ENCODE peak calls at places on chromosomes 11 and 22, in ten cellular contexts. V is A549, W is stomach, N is cardiac muscle cell, D is HCT116, Y is brain microvascular endothelial cell, E is lower lobe of right lung, A is Peyer's patch, R is upper lobe of right lung, B is astrocyte. C is an unnamed sample.

GRCh38 chr22:42202669-42203068 is 67.8 kb downstream of the TCF20 start:
- DNase-seq in E (no peak), Y (peak), N (peak), R (no peak), A (no peak), D (no peak), V (no peak), W (no peak), B (peak), C (no peak)

GRCh38 chr11:93326681-93327080 is 3.9 kb upstream of the DEUP1 start:
- DNase-seq in V (no peak), A (no peak), R (no peak), W (no peak), B (no peak), N (no peak), Y (no peak), D (no peak), E (no peak), C (no peak)

GRCh38 chr11:22558638-22559037 is 67.0 kb downstream of the FANCF start:
- DNase-seq in A (no peak), E (no peak), R (no peak), W (no peak), Y (peak), D (no peak), B (peak), V (no peak), N (peak), C (no peak)

GRCh38 chr11:40130427-40130826 is 1329.0 kb downstream of the LRRC4C start:
- DNase-seq in R (no peak), W (no peak), A (no peak), V (no peak), N (no peak), Y (no peak), D (no peak), E (no peak), B (no peak), C (no peak)

GRCh38 chr22:39943366-39943765 is 16.8 kb upstream of the TMA7B start:
- DNase-seq in E (no peak), A (no peak), V (no peak), R (no peak), W (no peak), D (no peak), B (no peak), N (no peak), Y (no peak), C (no peak)

GRCh38 chr22:46774456-46775363 is 12.3 kb downstream of the TBC1D22A start:
- DNase-seq in W (no peak), R (no peak), V (no peak), N (no peak), B (no peak), A (peak), D (no peak), E (no peak), Y (no peak), C (no peak)

GRCh38 chr22:22720201-22720723 is 75.8 kb downstream of the GGTLC2 start:
- DNase-seq in E (no peak), R (no peak), W (no peak), B (no peak), Y (peak), A (peak), D (peak), V (peak), N (peak), C (peak)

GRCh38 chr11:129846508-129847335 is 31.1 kb downstream of the TMEM45B start:
- DNase-seq in W (no peak), D (no peak), A (no peak), N (peak), V (peak), E (no peak), Y (peak), R (no peak), B (peak), C (no peak)

GRCh38 chr22:50270302-50271010 is at the start of gene MAPK11:
- DNase-seq in A (peak), Y (peak), R (peak), B (peak), V (peak), N (peak), D (no peak), W (peak), E (peak), C (no peak)

GRCh38 chr11:132373405-132374141 is 1003.2 kb downstream of the NTM start:
- DNase-seq in R (no peak), W (no peak), A (no peak), N (no peak), B (no peak), V (no peak), D (no peak), E (no peak), Y (no peak), C (no peak)

GRCh38 chr11:120188371-120188770 is 22.5 kb upstream of the OAF start:
- DNase-seq in V (no peak), W (no peak), Y (no peak), A (no peak), B (no peak), E (no peak), D (no peak), R (peak), N (no peak), C (no peak)

GRCh38 chr22:49551897-49552659 is 275.6 kb downstream of the BRD1 start:
- DNase-seq in R (peak), Y (no peak), E (no peak), V (no peak), W (no peak), N (no peak), B (no peak), A (no peak), D (no peak), C (no peak)

GRCh38 chr11:45754261-45754709 is 50.7 kb upstream of the SLC35C1 start:
- DNase-seq in Y (peak), V (no peak), A (no peak), N (peak), D (no peak), W (no peak), E (peak), R (peak), B (peak), C (no peak)

GRCh38 chr11:48210052-48210451 is 6.6 kb upstream of the OR4B1 start:
- DNase-seq in W (no peak), B (no peak), N (peak), Y (peak), A (no peak), V (peak), R (no peak), D (no peak), E (no peak), C (no peak)

GRCh38 chr22:42388130-42388797 is 43.9 kb downstream of the NFAM1 start:
- DNase-seq in W (no peak), N (peak), A (no peak), B (peak), E (no peak), D (no peak), R (no peak), V (no peak), Y (no peak), C (no peak)

GRCh38 chr11:17075506-17075905 is 2.0 kb downstream of the RPS13 start:
- DNase-seq in D (no peak), B (no peak), V (no peak), W (no peak), N (no peak), Y (no peak), E (no peak), A (no peak), R (no peak), C (no peak)

GRCh38 chr11:102799656-102800339 is 1.8 kb upstream of the MMP1 start:
- DNase-seq in N (peak), D (no peak), A (no peak), B (no peak), V (no peak), Y (peak), W (no peak), E (no peak), R (no peak), C (no peak)

GRCh38 chr22:33400891-33401290 is 342.7 kb upstream of the SYN3 start:
- DNase-seq in W (no peak), E (no peak), A (no peak), R (no peak), B (no peak), D (no peak), N (no peak), Y (no peak), V (no peak), C (no peak)

GRCh38 chr22:31567702-31568101 is 71.4 kb downstream of the SFI1 start:
- DNase-seq in Y (no peak), R (no peak), V (no peak), A (no peak), B (no peak), E (no peak), W (no peak), N (no peak), D (no peak), C (no peak)

GRCh38 chr11:131240421-131240820 is 130.0 kb upstream of the NTM start:
- DNase-seq in E (no peak), W (no peak), V (no peak), R (no peak), Y (no peak), D (no peak), N (no peak), B (peak), A (no peak), C (no peak)

GRCh38 chr22:45599836-45600577 is 71.6 kb upstream of the ATXN10 start:
- DNase-seq in Y (no peak), A (no peak), B (no peak), E (peak), R (peak), N (no peak), D (no peak), V (no peak), W (no peak), C (no peak)

GRCh38 chr22:22812031-22812905 is 75.3 kb upstream of the IGLL5 start:
- DNase-seq in W (no peak), Y (no peak), B (no peak), N (no peak), E (no peak), R (no peak), V (no peak), D (no peak), A (no peak), C (no peak)

GRCh38 chr22:33971561-33971961 is 51.3 kb upstream of the LARGE1 start:
- DNase-seq in D (no peak), N (peak), R (no peak), A (no peak), B (no peak), E (no peak), V (no peak), W (no peak), Y (no peak), C (no peak)

GRCh38 chr11:30326911-30327310 is 4.0 kb downstream of the ARL14EP start:
- DNase-seq in D (no peak), W (no peak), E (no peak), V (no peak), A (no peak), R (no peak), B (no peak), Y (no peak), N (no peak), C (no peak)

GRCh38 chr11:15985127-15985862 is 371.1 kb downstream of the SOX6 start:
- DNase-seq in B (peak), Y (no peak), N (peak), W (no peak), E (no peak), D (no peak), V (no peak), A (no peak), R (no peak), C (no peak)

GRCh38 chr11:108614086-108614485 is 20.5 kb upstream of the EXPH5 start:
- DNase-seq in D (no peak), E (no peak), B (no peak), N (no peak), A (no peak), Y (no peak), V (no peak), W (no peak), R (no peak), C (no peak)

GRCh38 chr11:125502198-125502597 is 6.1 kb upstream of the FEZ1 start:
- DNase-seq in V (no peak), R (no peak), B (no peak), N (no peak), Y (no peak), D (no peak), A (no peak), E (no peak), W (no peak), C (no peak)

GRCh38 chr11:64559351-64560138 is 31.5 kb upstream of the SLC22A12 start:
- DNase-seq in R (peak), V (no peak), N (no peak), B (no peak), E (no peak), Y (no peak), D (no peak), W (no peak), A (no peak), C (no peak)

GRCh38 chr22:37953062-37953436 is 352 bp downstream of the C22orf23 start:
- DNase-seq in E (no peak), A (no peak), N (no peak), W (no peak), Y (no peak), B (no peak), R (no peak), D (no peak), V (no peak), C (no peak)

GRCh38 chr11:112963368-112963955 is 2.2 kb downstream of the NCAM1 start:
- DNase-seq in V (no peak), A (no peak), R (peak), B (no peak), N (no peak), D (no peak), Y (no peak), E (no peak), W (no peak), C (no peak)

GRCh38 chr11:120717042-120717441 is 205.5 kb downstream of the GRIK4 start:
- DNase-seq in D (no peak), E (no peak), B (no peak), N (no peak), Y (no peak), A (no peak), V (no peak), W (no peak), R (no peak), C (no peak)

GRCh38 chr11:17743026-17743807 is 8.6 kb downstream of the KCNC1 start:
- DNase-seq in R (peak), E (no peak), N (no peak), D (no peak), B (no peak), A (no peak), W (no peak), Y (no peak), V (no peak), C (no peak)

GRCh38 chr22:37848587-37849088 is 581 bp upstream of the EIF3L start:
- DNase-seq in B (no peak), D (peak), R (no peak), W (no peak), V (peak), N (peak), A (no peak), E (no peak), Y (no peak), C (no peak)

GRCh38 chr11:43278302-43278956 is 33.4 kb upstream of the API5 start:
- DNase-seq in E (no peak), Y (peak), W (no peak), R (no peak), A (no peak), B (no peak), V (peak), D (peak), N (peak), C (no peak)

GRCh38 chr11:17443926-17444690 is 32.5 kb downstream of the ABCC8 start:
- DNase-seq in Y (no peak), R (no peak), E (no peak), W (no peak), B (no peak), A (no peak), D (no peak), N (no peak), V (no peak), C (no peak)

GRCh38 chr11:45774786-45775185 is 30.2 kb upstream of the SLC35C1 start:
- DNase-seq in Y (no peak), R (no peak), W (peak), V (no peak), B (no peak), N (no peak), D (no peak), A (no peak), E (no peak), C (no peak)

GRCh38 chr22:38347944-38348750 is 30.9 kb upstream of the CSNK1E start:
- DNase-seq in R (peak), V (no peak), Y (no peak), B (no peak), A (no peak), W (peak), E (no peak), D (no peak), N (no peak), C (peak)

GRCh38 chr11:112392860-112393259 is 132.2 kb upstream of the PLET1 start:
- DNase-seq in D (no peak), R (no peak), B (no peak), E (no peak), V (no peak), Y (no peak), W (no peak), A (no peak), N (no peak), C (no peak)

GRCh38 chr11:11279956-11280689 is 72.9 kb downstream of the CSNK2A3 start:
- DNase-seq in W (no peak), E (no peak), B (no peak), V (no peak), R (no peak), N (no peak), D (no peak), Y (peak), A (no peak), C (peak)

GRCh38 chr22:20055144-20055543 is 24.9 kb upstream of the DGCR8 start:
- DNase-seq in B (no peak), V (no peak), Y (no peak), E (no peak), W (no peak), D (no peak), A (no peak), N (no peak), R (no peak), C (no peak)
- H3K4me3 ChIP-seq in B (no peak), V (no peak), Y (no peak), E (no peak), W (no peak), D (no peak), A (no peak), N (no peak), R (no peak), C (no peak)

GRCh38 chr11:61652135-61652534 is 28.1 kb upstream of the DAGLA start:
- DNase-seq in B (no peak), E (no peak), V (no peak), D (no peak), W (no peak), A (no peak), N (no peak), R (no peak), Y (no peak), C (no peak)

GRCh38 chr11:61647529-61647928 is 32.7 kb upstream of the DAGLA start:
- DNase-seq in Y (no peak), E (no peak), D (no peak), N (no peak), B (no peak), A (no peak), W (no peak), V (no peak), R (no peak), C (no peak)

GRCh38 chr11:61656347-61657077 is 23.7 kb upstream of the DAGLA start:
- DNase-seq in Y (no peak), B (no peak), R (no peak), V (no peak), W (no peak), A (no peak), D (no peak), E (no peak), N (no peak), C (no peak)

GRCh38 chr11:61654397-61654829 is 25.8 kb upstream of the DAGLA start:
- DNase-seq in W (no peak), Y (no peak), D (no peak), E (peak), A (no peak), V (no peak), R (no peak), B (no peak), N (peak), C (no peak)

DNA sequence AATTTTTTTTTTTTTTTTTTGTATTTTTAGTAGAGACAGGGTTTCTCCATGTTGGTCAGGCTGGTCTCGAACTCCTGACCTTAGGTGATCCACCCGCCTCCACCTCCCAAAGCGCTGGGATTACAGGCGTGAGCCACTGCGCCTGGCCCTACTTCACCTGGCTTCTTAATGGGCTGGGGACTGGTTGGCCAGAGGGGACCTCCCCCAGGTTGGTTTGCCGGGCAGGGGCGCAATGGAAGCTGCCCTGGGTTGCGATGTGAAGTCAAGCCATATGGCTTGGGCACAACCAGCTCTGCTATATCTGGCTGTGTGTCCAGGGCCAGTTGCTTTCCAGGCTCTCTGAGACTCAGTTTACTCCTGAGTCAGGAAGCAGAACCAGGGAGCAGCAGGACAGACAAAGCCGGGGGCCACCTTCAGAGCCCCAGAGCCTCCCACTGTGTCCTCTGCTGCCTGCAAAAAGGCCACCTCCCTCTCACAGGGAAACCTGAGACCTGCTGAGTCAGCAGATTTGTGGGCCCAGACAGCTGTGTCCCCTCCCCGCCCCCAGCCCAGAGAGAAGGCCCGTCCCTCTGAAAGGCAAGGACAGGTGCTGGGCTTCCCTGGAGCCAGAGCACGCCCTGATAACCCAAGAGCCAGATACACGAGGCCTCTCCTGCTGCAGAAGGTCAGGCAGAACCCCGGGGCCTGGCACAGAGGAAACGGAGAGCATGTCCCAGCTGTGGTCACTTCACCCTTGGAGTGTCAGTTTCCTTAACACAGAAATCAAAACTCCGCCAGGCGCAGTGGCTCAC is 29.2 kb upstream of the DAGLA start:
- DNase-seq in D (no peak), E (no peak), A (no peak), V (no peak), Y (no peak), R (no peak), N (no peak), W (no peak), B (no peak), C (no peak)
- TF ChIP-seq CTCF in D (no peak), E (no peak), A (no peak), V (no peak), Y (no peak), R (no peak), N (no peak), W (no peak), B (no peak), C (no peak)

GRCh38 chr11:74863410-74863809 is 85.5 kb downstream of the XRRA1 start:
- DNase-seq in Y (no peak), R (no peak), N (no peak), A (no peak), V (no peak), W (no peak), B (no peak), E (no peak), D (no peak), C (no peak)
- H3K27ac ChIP-seq in Y (no peak), R (no peak), N (no peak), A (no peak), V (no peak), W (no peak), B (no peak), E (no peak), D (no peak), C (no peak)

GRCh38 chr11:372809-373715 is 3.8 kb downstream of the B4GALNT4 start:
- DNase-seq in Y (no peak), A (no peak), B (no peak), E (no peak), R (no peak), N (no peak), D (no peak), V (no peak), W (no peak), C (no peak)
- H3K4me3 ChIP-seq in Y (no peak), A (no peak), B (no peak), E (no peak), R (no peak), N (no peak), D (no peak), V (no peak), W (no peak), C (no peak)

DNA sequence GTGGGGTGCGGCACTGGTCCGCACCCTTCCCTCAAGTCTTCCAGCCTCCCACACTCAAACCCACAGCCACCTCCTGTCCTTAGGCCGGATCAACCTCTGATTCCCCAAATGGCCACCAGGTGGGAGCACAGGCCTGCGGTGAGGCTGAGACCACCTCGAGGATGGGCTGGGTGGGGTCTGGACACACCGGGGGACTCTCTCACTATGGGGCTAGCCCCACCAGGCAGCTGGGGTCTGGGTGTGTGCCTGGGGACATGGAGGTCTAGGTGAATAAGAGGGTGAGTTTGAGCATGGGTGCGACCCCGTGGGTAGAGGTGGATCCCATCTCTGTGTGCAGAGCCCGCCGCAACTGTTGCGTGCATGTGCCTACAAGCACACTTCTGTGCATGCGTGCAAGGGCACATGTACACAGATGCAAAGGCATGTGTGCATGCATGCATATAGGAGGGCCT is 32.6 kb downstream of the MYO18B start:
- DNase-seq in Y (no peak), N (no peak), W (no peak), E (no peak), A (no peak), R (no peak), V (no peak), D (no peak), B (no peak), C (no peak)
- TF ChIP-seq CTCF in Y (peak), N (peak), W (no peak), E (no peak), A (peak), R (no peak), V (peak), D (peak), B (peak), C (no peak)